ENCODE peak calls at places on chromosomes 11 and 22, in six cellular contexts. B, F, Z, H, I and U are unnamed samples.

GRCh38 chr22:49094151-49094550 is 733.5 kb downstream of the BRD1 start:
- DNase-seq in I (no peak), Z (no peak), H (no peak), B (no peak), F (no peak), U (no peak)

GRCh38 chr22:28759861-28760560 is 12.5 kb upstream of the CCDC117 start:
- DNase-seq in F (no peak), B (no peak), H (peak), I (peak), Z (no peak), U (no peak)

GRCh38 chr11:17129003-17129402 is 51.5 kb upstream of the RPS13 start:
- DNase-seq in F (no peak), B (no peak), I (peak), H (no peak), Z (peak), U (no peak)

GRCh38 chr11:77559686-77560425 is 29.9 kb upstream of the AQP11 start:
- DNase-seq in I (peak), H (no peak), F (peak), B (no peak), Z (peak), U (no peak)

GRCh38 chr11:88404932-88405710 is 67.6 kb upstream of the CTSC start:
- DNase-seq in I (peak), F (no peak), Z (no peak), B (no peak), H (no peak), U (no peak)

GRCh38 chr11:73286240-73286810 is 14.2 kb downstream of the P2RY6 start:
- DNase-seq in H (no peak), Z (no peak), I (no peak), B (no peak), F (no peak), U (no peak)

GRCh38 chr22:50315289-50316113 is 8.1 kb upstream of the PLXNB2 start:
- DNase-seq in B (no peak), Z (no peak), F (no peak), H (peak), I (no peak), U (no peak)

GRCh38 chr11:12222099-12222751 is 111.8 kb downstream of the MICAL2 start:
- DNase-seq in B (no peak), Z (peak), I (no peak), F (no peak), H (no peak), U (no peak)

GRCh38 chr11:36362902-36363301 is 66.8 kb downstream of the PRR5L start:
- DNase-seq in B (no peak), Z (peak), F (no peak), H (no peak), I (no peak), U (no peak)

GRCh38 chr11:14775897-14776296 is 116.1 kb downstream of the CYP2R1 start:
- DNase-seq in Z (no peak), F (no peak), H (no peak), B (no peak), I (no peak), U (no peak)

GRCh38 chr11:14768789-14769188 is 123.2 kb downstream of the CYP2R1 start:
- DNase-seq in Z (no peak), B (no peak), F (no peak), I (no peak), H (peak), U (no peak)

GRCh38 chr11:14774738-14775137 is 117.3 kb downstream of the CYP2R1 start:
- DNase-seq in Z (no peak), B (no peak), I (peak), F (no peak), H (no peak), U (no peak)

GRCh38 chr11:14773755-14774154 is 118.3 kb downstream of the CYP2R1 start:
- DNase-seq in H (peak), Z (peak), F (no peak), I (no peak), B (no peak), U (no peak)
- TF ChIP-seq CTCF in H (peak), Z (peak), F (no peak), I (peak), B (peak), U (peak)

DNA sequence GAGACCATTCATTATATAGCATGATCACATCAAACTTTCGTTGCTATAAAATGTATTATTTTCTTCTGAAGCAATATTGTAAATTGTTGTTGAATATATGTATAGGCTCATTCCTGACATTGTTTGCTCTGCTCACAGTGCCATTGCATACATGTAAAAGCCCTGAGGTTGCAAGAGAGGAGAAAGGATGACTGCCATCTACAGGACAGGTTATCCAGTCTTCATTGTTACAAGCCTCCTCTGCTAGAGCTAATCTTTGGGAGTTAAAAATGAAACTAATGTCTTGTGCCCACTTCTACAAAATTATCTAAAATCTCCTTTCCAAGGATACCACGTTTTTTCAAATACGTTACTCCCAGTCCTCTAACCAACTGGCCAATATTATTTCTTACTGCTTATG is 16.4 kb upstream of the OR5AL1 start:
- DNase-seq in Z (no peak), I (peak), B (no peak), H (no peak), F (no peak), U (no peak)
- TF ChIP-seq CTCF in Z (no peak), I (no peak), B (peak), H (no peak), F (no peak), U (no peak)

DNA sequence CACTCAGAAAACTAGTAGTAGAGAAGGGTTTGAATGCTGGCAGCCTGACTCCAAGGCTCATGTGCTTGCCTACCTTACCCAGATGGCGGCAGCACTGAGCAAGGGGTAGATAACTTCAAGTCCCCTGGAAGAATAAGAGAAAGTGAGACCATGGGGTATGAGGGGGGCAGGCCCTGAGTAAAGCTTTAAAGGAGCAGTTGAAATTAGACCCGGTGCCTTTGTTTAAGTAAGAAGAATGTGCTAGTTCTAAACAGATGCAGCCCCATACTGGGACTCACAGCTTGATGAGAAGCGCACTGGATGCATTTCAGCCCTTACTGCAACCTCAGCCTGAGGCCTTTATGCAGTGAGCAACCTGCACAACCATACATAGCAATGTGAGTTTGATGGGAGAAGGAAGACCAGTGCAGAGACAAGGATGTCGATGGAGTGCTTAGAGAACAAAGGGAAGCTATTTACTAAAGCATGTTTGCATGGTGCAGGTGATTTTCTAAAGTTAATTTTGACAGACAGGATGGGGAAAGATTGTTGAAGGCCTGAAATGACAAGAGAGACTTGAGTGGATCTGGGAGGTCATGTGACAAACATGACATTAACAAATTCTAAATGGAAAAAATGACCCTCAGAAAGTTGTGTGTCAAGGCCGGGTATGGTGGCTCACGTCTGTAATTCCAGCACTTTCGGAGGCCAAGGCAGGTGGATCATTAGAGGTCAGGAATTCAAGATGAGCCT is 27.1 kb upstream of the TMA7B start:
- DNase-seq in H (peak), Z (no peak), I (peak), B (no peak), F (no peak), U (no peak)
- TF ChIP-seq CTCF in H (peak), Z (peak), I (peak), B (peak), F (no peak), U (peak)

GRCh38 chr11:112163875-112164521 is at the start of gene IL18:
- DNase-seq in B (no peak), Z (no peak), F (peak), I (peak), H (no peak), U (no peak)
- TF ChIP-seq CTCF in B (no peak), Z (no peak), F (no peak), I (peak), H (no peak), U (no peak)

GRCh38 chr22:37930952-37931440 is 22.4 kb downstream of the C22orf23 start:
- DNase-seq in I (no peak), B (no peak), H (no peak), Z (no peak), F (no peak), U (no peak)
- TF ChIP-seq CTCF in I (no peak), B (no peak), H (no peak), Z (no peak), F (no peak), U (no peak)